ENCODE peak calls at places on chromosomes 4 and X, in nine cellular contexts. E is right atrium auricular region, U is ureter, L is NCI-H2029 treated with DMSO at 0.1 percent for 48 hours, B is sigmoid colon, C is head of caudate nucleus, X is A172, R is ascending aorta, Y is glutamatergic neuron. D is an unnamed sample.

GRCh38 chr4:182227611-182228010 is 15.6 kb upstream of the TENM3 start:
- DNase-seq in L (no peak), R (no peak), Y (no peak), X (no peak), U (no peak), B (no peak), C (no peak), E (no peak), D (no peak)

GRCh38 chrX:72465882-72466281 is 106.8 kb downstream of the HDAC8 start:
- DNase-seq in B (no peak), L (no peak), E (no peak), Y (no peak), R (no peak), X (no peak), C (no peak), U (no peak), D (no peak)

GRCh38 chr4:150056569-150056968 is 21.7 kb upstream of the DCLK2 start:
- DNase-seq in B (no peak), L (no peak), U (no peak), C (no peak), E (no peak), R (no peak), X (peak; percentile 47), Y (no peak), D (no peak)

GRCh38 chr4:13159041-13159620 is 325.0 kb downstream of the RAB28 start:
- DNase-seq in Y (no peak), X (peak; percentile 66), C (no peak), R (no peak), L (peak; percentile 86), B (no peak), U (no peak), E (no peak), D (no peak)

GRCh38 chrX:32448945-32449344 is 762.4 kb downstream of the DMD start:
- DNase-seq in Y (no peak), X (peak; percentile 5), E (no peak), C (no peak), R (no peak), L (no peak), U (no peak), B (no peak), D (no peak)

GRCh38 chr4:98608343-98608742 is 50.1 kb downstream of the TSPAN5 start:
- DNase-seq in X (no peak), B (no peak), E (no peak), R (no peak), Y (no peak), C (no peak), L (no peak), U (no peak), D (no peak)

GRCh38 chrX:109635151-109635550 is 10.2 kb upstream of the KCNE5 start:
- DNase-seq in L (no peak), E (no peak), X (peak; percentile 0), C (no peak), Y (peak; percentile 16), R (no peak), B (no peak), U (no peak), D (no peak)

GRCh38 chr4:157045507-157046127 is 30.3 kb upstream of the GLRB start:
- DNase-seq in R (no peak), Y (no peak), X (peak; percentile 68), E (no peak), U (peak; percentile 47), C (peak; percentile 51), B (peak; percentile 66), L (peak; percentile 9), D (no peak)

GRCh38 chr4:48858130-48858529 is 27.2 kb downstream of the OCIAD1 start:
- DNase-seq in C (no peak), U (no peak), R (no peak), E (no peak), B (no peak), L (no peak), Y (no peak), X (no peak), D (no peak)

GRCh38 chr4:185142563-185142910 is 529 bp upstream of the SLC25A4 start:
- DNase-seq in U (no peak), E (no peak), X (no peak), C (no peak), L (peak; percentile 7), B (no peak), Y (no peak), R (no peak), D (no peak)

GRCh38 chrX:115093206-115093605 is 75.8 kb upstream of the IL13RA2 start:
- DNase-seq in B (no peak), Y (no peak), R (no peak), C (no peak), U (no peak), L (no peak), X (peak; percentile 0), E (no peak), D (no peak)

GRCh38 chr4:75902352-75902751 is at the start of gene PPEF2:
- DNase-seq in B (no peak), Y (no peak), E (no peak), R (no peak), C (no peak), L (no peak), X (no peak), U (no peak), D (no peak)

GRCh38 chr4:53582194-53582593 is 9.1 kb downstream of the LNX1 start:
- DNase-seq in C (no peak), L (no peak), Y (no peak), R (no peak), E (no peak), X (no peak), U (no peak), B (no peak), D (no peak)

GRCh38 chr4:88653371-88653946 is 44.2 kb downstream of the NAP1L5 start:
- DNase-seq in B (no peak), R (no peak), U (no peak), X (no peak), Y (no peak), C (no peak), L (no peak), E (no peak), D (no peak)

GRCh38 chr4:154741877-154742851 is 1.6 kb upstream of the LRAT start:
- DNase-seq in C (peak; percentile 20), B (no peak), L (no peak), U (no peak), Y (peak; percentile 45), X (no peak), R (no peak), E (no peak), D (no peak)

GRCh38 chr4:101604976-101605375 is 185.6 kb upstream of the BANK1 start:
- DNase-seq in C (no peak), Y (no peak), L (no peak), E (no peak), B (no peak), R (no peak), U (no peak), X (no peak), D (no peak)

GRCh38 chr4:48275247-48275646 is 5.6 kb upstream of the TEC start:
- DNase-seq in U (no peak), C (no peak), R (no peak), B (no peak), E (no peak), X (peak; percentile 25), L (no peak), Y (no peak), D (no peak)

GRCh38 chrX:34578237-34578636 is 78.8 kb downstream of the TMEM47 start:
- DNase-seq in B (no peak), R (no peak), U (no peak), L (no peak), C (no peak), E (no peak), Y (no peak), X (no peak), D (no peak)

GRCh38 chrX:39065051-39065871 is 264.0 kb downstream of the MID1IP1 start:
- DNase-seq in B (no peak), X (no peak), Y (peak; percentile 15), C (peak; percentile 17), E (no peak), U (no peak), L (peak; percentile 23), R (no peak), D (peak; percentile 61)

GRCh38 chrX:86460760-86461159 is 312.5 kb downstream of the DACH2 start:
- DNase-seq in Y (no peak), C (no peak), U (no peak), L (no peak), X (no peak), B (no peak), R (no peak), E (no peak), D (no peak)

GRCh38 chr4:8336412-8337075 is 67.0 kb downstream of the HTRA3 start:
- DNase-seq in C (peak; percentile 2), Y (no peak), U (no peak), L (no peak), R (no peak), X (peak; percentile 60), E (no peak), B (peak; percentile 2), D (peak; percentile 61)

GRCh38 chr4:1446502-1447153 is 40.4 kb upstream of the NKX1-1 start:
- DNase-seq in R (no peak), C (no peak), Y (no peak), X (no peak), L (no peak), U (no peak), E (peak; percentile 50), B (no peak), D (no peak)

GRCh38 chr4:7323461-7323871 is 111.3 kb downstream of the PSAPL1 start:
- DNase-seq in B (no peak), U (no peak), Y (no peak), C (no peak), X (peak; percentile 11), L (no peak), E (no peak), R (no peak), D (no peak)

GRCh38 chr4:42673084-42673429 is 16.2 kb upstream of the ATP8A1 start:
- DNase-seq in R (no peak), Y (no peak), C (no peak), U (no peak), B (no peak), L (peak; percentile 37), X (no peak), E (peak; percentile 74), D (no peak)

GRCh38 chr4:42787071-42787463 is 105.4 kb upstream of the GRXCR1 start:
- DNase-seq in Y (no peak), C (no peak), L (no peak), U (no peak), E (no peak), R (no peak), X (no peak), B (no peak), D (no peak)

GRCh38 chr4:18138076-18138665 is 116.6 kb upstream of the LCORL start:
- DNase-seq in B (no peak), Y (no peak), U (no peak), R (no peak), X (no peak), E (no peak), L (no peak), C (no peak), D (no peak)

GRCh38 chr4:48578132-48578964 is 88.3 kb downstream of the ZAR1 start:
- DNase-seq in Y (peak; percentile 42), R (no peak), U (peak; percentile 65), B (peak; percentile 73), L (peak; percentile 20), C (peak; percentile 84), X (peak; percentile 66), E (peak; percentile 64), D (no peak)

GRCh38 chr4:157012296-157012695 is 40.7 kb upstream of the PDGFC start:
- DNase-seq in L (no peak), B (no peak), U (no peak), E (no peak), R (no peak), Y (no peak), X (no peak), C (no peak), D (no peak)

GRCh38 chrX:24026403-24026801 is 584 bp downstream of the KLHL15 start:
- DNase-seq in U (no peak), R (no peak), L (no peak), E (no peak), X (peak; percentile 28), B (no peak), Y (no peak), C (no peak), D (no peak)

GRCh38 chr4:172734555-172734954 is 434.1 kb upstream of the GALNT7 start:
- DNase-seq in C (no peak), X (no peak), L (no peak), E (no peak), B (no peak), Y (no peak), R (no peak), U (no peak), D (no peak)

GRCh38 chr4:102586644-102587021 is 85.5 kb downstream of the NFKB1 start:
- DNase-seq in X (no peak), E (no peak), Y (no peak), C (no peak), B (no peak), R (no peak), U (no peak), L (no peak), D (no peak)

D was measured in vagina.